ENCODE peak calls at places on chromosomes 5 and 9, in ten cellular contexts. I is K562, J is stomach, L is GM12878, Z is prostate gland, R is transverse colon, N is SK-N-SH, A is H1, D is HCT116, T is endothelial cell of umbilical vein. G is an unnamed sample.

GRCh38 chr9:123321874-123322770 is 33.9 kb upstream of the CRB2 start:
- DNase-seq in I (no peak), J (no peak), L (no peak), Z (no peak), R (no peak), N (no peak), A (no peak), D (no peak), T (no peak), G (no peak)

GRCh38 chr5:42870882-42871418 is 59.3 kb upstream of the SELENOP start:
- DNase-seq in I (no peak), J (no peak), L (no peak), Z (no peak), R (peak; percentile 40), N (no peak), A (no peak), D (no peak), T (no peak), G (no peak)

GRCh38 chr9:81492710-81493447 is 196.5 kb downstream of the TLE1 start:
- DNase-seq in I (no peak), J (no peak), L (no peak), Z (no peak), R (no peak), N (no peak), A (no peak), D (no peak), T (no peak), G (no peak)

GRCh38 chr9:116061546-116062205 is 91.9 kb upstream of the PAPPA start:
- DNase-seq in I (no peak), J (no peak), L (no peak), Z (no peak), R (no peak), N (no peak), A (no peak), D (no peak), T (no peak), G (no peak)

GRCh38 chr9:4677392-4677791 is 2.0 kb upstream of the CDC37L1 start:
- DNase-seq in I (no peak), J (no peak), L (no peak), Z (no peak), R (no peak), N (no peak), A (no peak), D (no peak), T (no peak), G (no peak)

GRCh38 chr5:139631520-139632165 is 16.5 kb upstream of the CXXC5 start:
- DNase-seq in I (no peak), J (peak; percentile 14), L (no peak), Z (no peak), R (no peak), N (no peak), A (no peak), D (no peak), T (no peak), G (no peak)

GRCh38 chr9:2241461-2241874 is 226.3 kb downstream of the SMARCA2 start:
- DNase-seq in I (no peak), J (no peak), L (no peak), Z (peak; percentile 13), R (no peak), N (peak; percentile 33), A (peak; percentile 86), D (no peak), T (peak; percentile 87), G (peak; percentile 79)

GRCh38 chr5:134026521-134027202 is 21.9 kb upstream of the VDAC1 start:
- DNase-seq in I (peak; percentile 73), J (peak; percentile 82), L (no peak), Z (peak; percentile 58), R (peak; percentile 75), N (peak; percentile 80), A (peak; percentile 66), D (peak; percentile 56), T (peak; percentile 44), G (peak; percentile 70)

GRCh38 chr9:88747768-88748167 is 212.8 kb downstream of the NXNL2 start:
- DNase-seq in I (peak; percentile 81), J (no peak), L (no peak), Z (peak; percentile 24), R (no peak), N (no peak), A (no peak), D (no peak), T (peak; percentile 36), G (peak; percentile 8)

GRCh38 chr9:88742483-88742882 is 207.5 kb downstream of the NXNL2 start:
- DNase-seq in I (no peak), J (no peak), L (no peak), Z (no peak), R (no peak), N (no peak), A (no peak), D (no peak), T (no peak), G (no peak)

GRCh38 chr9:88746744-88747398 is 211.9 kb downstream of the NXNL2 start:
- DNase-seq in I (no peak), J (no peak), L (no peak), Z (no peak), R (no peak), N (no peak), A (no peak), D (no peak), T (peak; percentile 39), G (peak; percentile 34)

GRCh38 chr9:88746029-88746743 is 211.2 kb downstream of the NXNL2 start:
- DNase-seq in I (no peak), J (no peak), L (no peak), Z (no peak), R (peak; percentile 40), N (no peak), A (no peak), D (no peak), T (no peak), G (peak; percentile 37)

DNA sequence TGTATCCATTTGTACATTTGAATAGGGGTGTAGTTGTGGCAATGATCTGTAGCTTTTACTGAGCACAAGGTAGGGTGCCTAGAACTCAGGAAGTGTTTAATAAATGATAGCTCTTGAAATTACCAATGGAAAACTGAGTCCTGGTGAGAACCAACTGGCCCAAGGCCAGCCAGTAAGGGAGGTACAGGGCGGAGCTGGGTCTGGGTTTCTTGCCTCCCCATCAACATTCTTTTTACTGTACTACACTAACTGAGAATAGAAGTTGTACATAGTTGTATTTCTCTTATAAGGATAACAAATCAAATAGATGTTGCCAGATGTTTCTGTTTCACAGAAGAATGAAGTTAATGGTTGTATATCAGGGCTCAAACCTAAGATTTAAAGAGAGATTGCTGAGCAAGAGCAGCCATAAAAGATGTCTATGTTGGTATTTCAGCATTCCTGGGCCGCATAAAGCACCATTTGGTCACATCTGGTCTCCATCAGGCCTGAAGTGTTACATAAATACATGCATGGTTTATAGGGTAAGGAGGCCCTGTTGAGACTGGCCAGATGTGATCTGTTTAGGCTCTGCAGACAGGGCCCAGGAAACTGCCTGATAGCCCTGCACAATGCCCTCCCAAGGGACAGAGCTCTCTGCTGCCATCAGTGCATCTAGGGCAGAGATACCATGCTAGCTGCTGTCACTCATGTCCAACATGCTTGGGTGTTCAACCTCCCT is 210.5 kb downstream of the NXNL2 start:
- DNase-seq in I (no peak), J (no peak), L (no peak), Z (no peak), R (peak; percentile 34), N (peak; percentile 84), A (no peak), D (no peak), T (no peak), G (peak; percentile 33)
- TF ChIP-seq POLR2AphosphoS5 in I (no peak), J (peak; percentile 96), L (no peak), Z (no peak), R (peak; percentile 99), N (peak; percentile 93), A (no peak), D (no peak), T (no peak), G (no peak)

GRCh38 chr5:81740758-81741157 is 10.1 kb downstream of the SSBP2 start:
- DNase-seq in I (no peak), J (no peak), L (no peak), Z (no peak), R (no peak), N (no peak), A (no peak), D (no peak), T (no peak), G (no peak)

DNA sequence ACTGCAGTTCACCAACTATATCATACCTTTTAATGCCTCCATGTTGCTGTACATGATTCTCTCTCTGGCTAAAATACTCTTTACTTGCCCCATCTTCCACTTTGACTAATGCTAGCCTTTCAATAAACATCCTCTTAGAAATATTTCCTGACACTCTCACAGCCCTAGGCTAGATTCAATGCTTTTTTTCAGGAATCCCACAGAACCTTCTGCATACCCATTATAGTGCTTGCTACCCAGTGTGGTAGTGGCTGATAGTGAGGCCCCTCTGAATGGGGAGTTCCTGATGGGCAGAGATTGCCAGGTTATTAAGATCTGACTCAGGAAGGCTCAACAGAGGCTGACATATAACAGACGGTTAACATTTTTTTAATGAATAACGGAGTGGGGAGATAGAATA is 11.6 kb downstream of the SSBP2 start:
- DNase-seq in I (no peak), J (no peak), L (no peak), Z (no peak), R (no peak), N (no peak), A (no peak), D (no peak), T (no peak), G (no peak)
- TF ChIP-seq CTCF in I (no peak), J (no peak), L (no peak), Z (no peak), R (no peak), N (no peak), A (no peak), D (no peak), T (no peak), G (no peak)

GRCh38 chr5:66100851-66101250 is 43.2 kb upstream of the SREK1 start:
- DNase-seq in I (no peak), J (no peak), L (no peak), Z (no peak), R (no peak), N (no peak), A (no peak), D (no peak), T (no peak), G (no peak)
- H3K9me3 ChIP-seq in I (peaks cover 2% of the 10 kb centered on the region), J (peaks cover 79% of the 10 kb centered on the region), L (peaks cover 2% of the 10 kb centered on the region), Z (no peaks in the 10 kb centered on the region), R (peaks cover 49% of the 10 kb centered on the region), N (peaks cover 27% of the 10 kb centered on the region), A (peaks cover 9% of the 10 kb centered on the region), D (peaks cover 6% of the 10 kb centered on the region), T (no peaks in the 10 kb centered on the region), G (peaks cover 74% of the 10 kb centered on the region)

GRCh38 chr5:68379275-68380026 is 163.9 kb downstream of the PIK3R1 start:
- DNase-seq in I (no peak), J (no peak), L (no peak), Z (peak; percentile 47), R (no peak), N (no peak), A (no peak), D (no peak), T (no peak), G (no peak)
- TF ChIP-seq POLR2AphosphoS5 in I (no peak), J (no peak), L (no peak), Z (peak; percentile 77), R (peak; percentile 32), N (no peak), A (no peak), D (no peak), T (no peak), G (no peak)

G was measured in spleen.